ENCODE peak calls at places on chromosomes 11 and 22, in nine cellular contexts. G, B, F, H, D, S, X, R and C are unnamed samples.

GRCh38 chr11:8604078-8604723 is 10.2 kb upstream of the STK33 start:
- DNase-seq in G (peak; percentile 46), B (peak; percentile 100), F (peak; percentile 29), H (no peak), D (peak; percentile 15), S (peak; percentile 30), X (no peak), R (peak; percentile 100), C (no peak)

GRCh38 chr11:35857922-35858321 is 85.9 kb upstream of the LDLRAD3 start:
- DNase-seq in G (no peak), B (no peak), F (no peak), H (no peak), D (no peak), S (no peak), X (no peak), R (no peak), C (no peak)

GRCh38 chr11:20015101-20015500 is 145.2 kb downstream of the DBX1 start:
- DNase-seq in G (no peak), B (no peak), F (no peak), H (no peak), D (no peak), S (no peak), X (no peak), R (no peak), C (no peak)

GRCh38 chr22:29171721-29172120 is 34.0 kb upstream of the EMID1 start:
- DNase-seq in G (no peak), B (no peak), F (no peak), H (no peak), D (no peak), S (no peak), X (no peak), R (no peak), C (no peak)

GRCh38 chr22:17116931-17117330 is 4.2 kb downstream of the TMEM121B start:
- DNase-seq in G (no peak), B (no peak), F (no peak), H (no peak), D (no peak), S (no peak), X (no peak), R (no peak), C (no peak)

GRCh38 chr22:41636467-41636866 is 15.4 kb downstream of the XRCC6 start:
- DNase-seq in G (no peak), B (peak; percentile 27), F (no peak), H (no peak), D (no peak), S (no peak), X (no peak), R (no peak), C (no peak)

GRCh38 chr11:88297320-88298263 is 39.9 kb downstream of the CTSC start:
- DNase-seq in G (no peak), B (peak; percentile 18), F (no peak), H (no peak), D (no peak), S (no peak), X (no peak), R (no peak), C (no peak)

GRCh38 chr22:25760294-25760693 is 18.3 kb downstream of the MYO18B start:
- DNase-seq in G (no peak), B (peak; percentile 29), F (no peak), H (no peak), D (no peak), S (no peak), X (no peak), R (no peak), C (no peak)

GRCh38 chr11:95699631-95700470 is 89.7 kb downstream of the FAM76B start:
- DNase-seq in G (no peak), B (peak; percentile 67), F (no peak), H (no peak), D (no peak), S (no peak), X (no peak), R (no peak), C (no peak)

GRCh38 chr22:44411226-44412135 is 86.6 kb downstream of the RTL6 start:
- DNase-seq in G (no peak), B (no peak), F (no peak), H (peak; percentile 11), D (no peak), S (no peak), X (no peak), R (no peak), C (no peak)

GRCh38 chr11:77113382-77114088 is 10.9 kb downstream of the OMP start:
- DNase-seq in G (no peak), B (peak; percentile 55), F (peak; percentile 61), H (no peak), D (peak; percentile 63), S (no peak), X (peak; percentile 12), R (no peak), C (peak; percentile 45)

GRCh38 chr11:132864811-132865576 is 667.3 kb downstream of the OPCML start:
- DNase-seq in G (no peak), B (no peak), F (no peak), H (no peak), D (no peak), S (no peak), X (no peak), R (no peak), C (no peak)

GRCh38 chr11:61378713-61379313 is 13.6 kb upstream of the TMEM216 start:
- DNase-seq in G (peak; percentile 75), B (peak; percentile 97), F (no peak), H (no peak), D (no peak), S (no peak), X (no peak), R (peak; percentile 93), C (no peak)

GRCh38 chr22:27998511-27999410 is 79.7 kb upstream of the PITPNB start:
- DNase-seq in G (no peak), B (no peak), F (no peak), H (no peak), D (no peak), S (no peak), X (no peak), R (no peak), C (no peak)

GRCh38 chr11:124877631-124878496 is 12.6 kb downstream of the ROBO3 start:
- DNase-seq in G (no peak), B (no peak), F (no peak), H (no peak), D (no peak), S (no peak), X (no peak), R (no peak), C (no peak)

GRCh38 chr11:67699521-67699920 is 25.1 kb upstream of the ALDH3B2 start:
- DNase-seq in G (no peak), B (peak; percentile 10), F (no peak), H (no peak), D (no peak), S (no peak), X (no peak), R (no peak), C (no peak)

GRCh38 chr22:42717197-42717967 is 3.3 kb downstream of the A4GALT start:
- DNase-seq in G (no peak), B (peak; percentile 29), F (no peak), H (no peak), D (no peak), S (no peak), X (no peak), R (no peak), C (no peak)

GRCh38 chr11:61333638-61334433 is 808 bp downstream of the TKFC start:
- DNase-seq in G (no peak), B (no peak), F (no peak), H (no peak), D (peak; percentile 56), S (no peak), X (no peak), R (no peak), C (no peak)

GRCh38 chr11:117814766-117815261 is 9.7 kb downstream of the FXYD2 start:
- DNase-seq in G (peak; percentile 51), B (no peak), F (no peak), H (peak; percentile 79), D (peak; percentile 95), S (peak; percentile 64), X (no peak), R (no peak), C (peak; percentile 96)

GRCh38 chr22:46547179-46547882 is 9.9 kb upstream of the CELSR1 start:
- DNase-seq in G (no peak), B (peak; percentile 80), F (no peak), H (no peak), D (no peak), S (no peak), X (no peak), R (no peak), C (no peak)

GRCh38 chr11:123531325-123531724 is 101.3 kb downstream of the GRAMD1B start:
- DNase-seq in G (no peak), B (no peak), F (no peak), H (no peak), D (no peak), S (no peak), X (no peak), R (no peak), C (no peak)

GRCh38 chr11:69300124-69301032 is 6.4 kb downstream of the MYEOV start:
- DNase-seq in G (no peak), B (no peak), F (no peak), H (no peak), D (no peak), S (no peak), X (no peak), R (no peak), C (no peak)

GRCh38 chr11:12741671-12742216 is 67.5 kb downstream of the TEAD1 start:
- DNase-seq in G (no peak), B (no peak), F (no peak), H (no peak), D (no peak), S (no peak), X (no peak), R (no peak), C (no peak)

GRCh38 chr11:26198697-26199096 is 133.2 kb upstream of the ANO3 start:
- DNase-seq in G (no peak), B (no peak), F (no peak), H (no peak), D (no peak), S (no peak), X (no peak), R (no peak), C (no peak)

GRCh38 chr22:20604776-20605221 is 97.4 kb downstream of the MED15 start:
- DNase-seq in G (no peak), B (no peak), F (no peak), H (no peak), D (no peak), S (no peak), X (no peak), R (no peak), C (no peak)

GRCh38 chr11:8613036-8613435 is 19.0 kb upstream of the STK33 start:
- DNase-seq in G (no peak), B (no peak), F (no peak), H (no peak), D (no peak), S (no peak), X (no peak), R (no peak), C (no peak)

GRCh38 chr22:46276563-46276962 is 8.8 kb downstream of the TTC38 start:
- DNase-seq in G (no peak), B (no peak), F (no peak), H (no peak), D (no peak), S (no peak), X (no peak), R (no peak), C (no peak)

GRCh38 chr11:30583505-30584280 is 2.5 kb downstream of the MPPED2 start:
- DNase-seq in G (peak; percentile 25), B (no peak), F (no peak), H (no peak), D (no peak), S (no peak), X (no peak), R (no peak), C (no peak)

GRCh38 chr11:125918140-125918840 is 14.0 kb downstream of the DDX25 start:
- DNase-seq in G (no peak), B (no peak), F (no peak), H (no peak), D (no peak), S (no peak), X (no peak), R (no peak), C (no peak)

GRCh38 chr11:73284106-73284505 is 12.0 kb downstream of the P2RY6 start:
- DNase-seq in G (peak; percentile 11), B (no peak), F (no peak), H (no peak), D (no peak), S (no peak), X (no peak), R (no peak), C (no peak)

GRCh38 chr11:64566042-64566914 is 24.7 kb upstream of the SLC22A12 start:
- DNase-seq in G (peak; percentile 55), B (peak; percentile 83), F (no peak), H (no peak), D (peak; percentile 6), S (peak; percentile 12), X (no peak), R (no peak), C (peak; percentile 80)